ENCODE peak calls at places on chromosome 13, in nine cellular contexts. B is omental fat pad; C is hepatocyte; X is breast epithelium; E is GM06990; L is heart left ventricle; O is AG04450; Z is upper lobe of right lung; V is CD4-positive, alpha-beta T cell. A is an unnamed sample.
A peak's percentile ranks its signal among the peaks of the same experiment; 100 is the strongest.

GRCh38 chr13:20814224-20814910 is 40.6 kb upstream of the EEF1AKMT1 start:
- DNase-seq in B (peak; percentile 50), O (peak; percentile 91), E (no peak), L (peak; percentile 82), C (peak; percentile 60), X (peak; percentile 57), V (no peak), Z (peak; percentile 87), A (no peak)

GRCh38 chr13:75195479-75196111 is 286.4 kb downstream of the TBC1D4 start:
- DNase-seq in V (no peak), C (no peak), L (no peak), B (no peak), E (no peak), O (no peak), X (no peak), Z (no peak), A (no peak)

GRCh38 chr13:36251528-36251927 is 37.2 kb upstream of the SOHLH2 start:
- DNase-seq in V (no peak), Z (no peak), E (no peak), X (no peak), C (no peak), B (no peak), L (no peak), O (no peak), A (no peak)

GRCh38 chr13:32881074-32881791 is 135.0 kb upstream of the KL start:
- DNase-seq in V (no peak), E (no peak), X (no peak), Z (no peak), B (no peak), L (no peak), C (peak; percentile 70), O (no peak), A (no peak)

GRCh38 chr13:80463673-80464352 is 122.9 kb upstream of the SPRY2 start:
- DNase-seq in O (no peak), V (no peak), C (no peak), B (no peak), Z (no peak), E (no peak), L (no peak), X (no peak), A (no peak)

GRCh38 chr13:75196112-75196855 is 285.7 kb downstream of the TBC1D4 start:
- DNase-seq in B (no peak), O (no peak), C (no peak), L (no peak), X (no peak), V (no peak), E (no peak), Z (no peak), A (no peak)

GRCh38 chr13:33233547-33233946 is 52.0 kb downstream of the STARD13 start:
- DNase-seq in V (no peak), L (no peak), B (no peak), Z (peak; percentile 69), X (no peak), E (no peak), C (no peak), O (no peak), A (no peak)

GRCh38 chr13:26663801-26664200 is 96.8 kb downstream of the GPR12 start:
- DNase-seq in X (no peak), L (no peak), E (no peak), C (no peak), Z (no peak), O (no peak), B (no peak), V (no peak), A (no peak)

GRCh38 chr13:77565635-77566034 is 30.1 kb downstream of the SCEL start:
- DNase-seq in Z (no peak), X (no peak), B (no peak), E (peak; percentile 25), C (peak; percentile 33), L (no peak), O (no peak), V (no peak), A (peak; percentile 36)

GRCh38 chr13:94435604-94436226 is 43.8 kb downstream of the DCT start:
- DNase-seq in Z (no peak), B (no peak), V (no peak), O (peak; percentile 11), C (peak; percentile 60), E (no peak), X (no peak), L (no peak), A (peak; percentile 41)

GRCh38 chr13:26222523-26223046 is 471 bp upstream of the RNF6 start:
- DNase-seq in B (no peak), V (no peak), E (no peak), C (no peak), X (no peak), Z (no peak), O (no peak), L (no peak), A (peak; percentile 68)

GRCh38 chr13:100721885-100722512 is 47.4 kb upstream of the TMTC4 start:
- DNase-seq in C (peak; percentile 73), X (no peak), Z (no peak), O (peak; percentile 39), V (peak; percentile 3), B (peak; percentile 46), E (no peak), L (peak; percentile 17), A (peak; percentile 55)

GRCh38 chr13:33289966-33290365 is 4.4 kb upstream of the STARD13 start:
- DNase-seq in L (no peak), B (no peak), Z (no peak), O (no peak), E (no peak), V (no peak), X (no peak), C (no peak), A (no peak)

GRCh38 chr13:36530861-36531590 is 98.7 kb downstream of the CCNA1 start:
- DNase-seq in E (no peak), O (no peak), X (no peak), Z (no peak), V (no peak), B (no peak), L (no peak), C (no peak), A (no peak)

GRCh38 chr13:83752141-83752540 is 130.1 kb downstream of the SLITRK1 start:
- DNase-seq in Z (no peak), X (no peak), E (no peak), V (no peak), O (no peak), B (no peak), L (no peak), C (no peak), A (no peak)

GRCh38 chr13:106375085-106375484 is 160.4 kb downstream of the EFNB2 start:
- DNase-seq in C (no peak), B (no peak), L (no peak), E (no peak), X (no peak), O (no peak), Z (no peak), V (no peak), A (no peak)

GRCh38 chr13:99303863-99304521 is 3.2 kb downstream of the GPR183 start:
- DNase-seq in L (no peak), V (peak; percentile 65), Z (peak; percentile 65), E (peak; percentile 51), X (no peak), C (no peak), B (no peak), O (no peak), A (no peak)

GRCh38 chr13:24460256-24460655 is 52.3 kb downstream of the PARP4 start:
- DNase-seq in V (no peak), Z (no peak), X (no peak), C (peak; percentile 25), E (no peak), B (no peak), O (no peak), L (no peak), A (no peak)

DNA sequence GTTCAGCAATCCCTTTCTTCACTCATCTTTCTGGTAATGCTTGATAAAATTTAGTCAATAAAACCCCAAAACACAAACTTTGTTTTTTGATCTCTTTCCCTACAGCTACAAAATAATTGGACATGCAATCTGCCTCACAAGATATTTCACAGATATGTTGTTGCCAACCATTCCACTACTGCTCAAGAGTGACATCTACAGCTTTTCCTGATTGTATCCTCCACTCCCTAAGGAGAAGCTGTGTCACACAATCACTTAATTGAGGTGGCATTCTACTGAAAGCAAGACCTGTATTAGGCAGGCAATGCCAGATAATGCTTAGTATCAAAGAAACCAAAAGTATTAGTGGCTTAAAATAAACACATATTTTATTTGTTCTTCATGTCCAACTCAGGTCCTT is 1646.2 kb upstream of the SPRY2 start:
- DNase-seq in Z (no peak), C (peak; percentile 8), L (no peak), E (no peak), V (no peak), O (no peak), B (no peak), X (no peak), A (no peak)
- TF ChIP-seq CTCF in Z (no peak), C (peak; percentile 23), L (no peak), E (no peak), V (no peak), O (no peak), B (no peak), X (no peak), A (no peak)

DNA sequence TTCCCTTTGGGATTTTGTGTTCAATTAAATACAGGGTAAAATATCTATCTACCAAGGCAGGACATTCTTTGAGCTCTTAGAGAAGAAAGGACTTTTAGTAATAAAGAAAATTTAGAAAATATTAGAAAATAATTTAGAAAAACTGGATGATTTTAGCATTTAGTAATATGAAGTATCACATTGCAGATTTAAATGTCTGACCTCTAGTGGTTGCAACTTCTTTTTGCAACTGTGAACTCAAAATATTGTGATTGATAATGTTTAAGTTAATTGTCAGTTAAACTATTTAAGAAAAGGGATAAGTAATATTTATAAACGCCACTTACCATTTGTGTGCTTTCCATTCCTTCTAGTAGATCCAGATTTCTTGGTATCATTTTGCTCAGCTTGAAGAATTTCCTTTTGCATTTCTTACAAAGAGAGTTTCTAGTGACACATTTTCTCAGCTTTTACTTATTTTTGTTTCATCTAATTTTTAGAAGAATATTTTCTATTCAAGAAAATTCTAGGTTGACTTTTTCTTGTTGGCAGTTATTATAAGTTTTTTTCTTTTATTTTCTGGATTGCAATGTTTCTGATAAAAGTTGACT is 10.3 kb upstream of the POSTN start:
- DNase-seq in V (no peak), Z (no peak), O (no peak), E (no peak), B (no peak), L (no peak), C (no peak), X (no peak), A (no peak)
- TF ChIP-seq CTCF in V (no peak), Z (peak; percentile 35), O (peak; percentile 58), E (peak; percentile 27), B (no peak), L (peak; percentile 43), C (peak; percentile 64), X (no peak), A (no peak)

DNA sequence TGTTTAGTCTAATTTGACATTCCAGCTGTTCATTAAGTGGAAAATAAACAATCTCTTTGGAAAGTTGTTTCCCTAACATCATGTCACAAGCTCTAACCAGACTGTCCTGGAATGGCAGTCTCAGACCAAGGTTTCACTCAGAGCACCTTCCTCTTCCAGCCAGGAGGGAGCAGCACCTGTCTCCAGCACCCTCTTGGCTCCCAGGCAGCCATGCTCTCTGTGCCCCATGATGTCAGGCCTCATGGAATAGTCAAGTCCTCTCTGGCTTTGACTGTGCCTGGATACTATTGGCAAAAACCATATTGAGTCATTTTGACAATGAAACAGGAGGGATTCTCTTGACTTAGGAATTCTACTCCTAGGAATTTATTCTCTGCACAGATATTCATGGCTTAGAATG is 171.4 kb downstream of the OXGR1 start:
- DNase-seq in E (no peak), O (no peak), L (no peak), X (no peak), Z (no peak), B (no peak), C (peak; percentile 60), V (no peak), A (peak; percentile 20)
- TF ChIP-seq CTCF in E (peak; percentile 33), O (no peak), L (no peak), X (no peak), Z (peak; percentile 37), B (no peak), C (peak; percentile 47), V (no peak), A (peak; percentile 6)

GRCh38 chr13:98033277-98034247 is 80.1 kb downstream of the IPO5 start:
- DNase-seq in O (no peak), V (no peak), C (peak; percentile 68), Z (no peak), E (no peak), X (no peak), B (no peak), L (no peak), A (no peak)
- TF ChIP-seq CTCF in O (peak; percentile 47), V (no peak), C (peak; percentile 59), Z (peak; percentile 38), E (peak; percentile 33), X (no peak), B (no peak), L (peak; percentile 35), A (no peak)